ENCODE peak calls at places on chromosomes 13 and 19, in eight cellular contexts. One of them, this sample, is unnamed.

GRCh38 chr13:106276876-106277275 is 258.6 kb downstream of the EFNB2 start:
- DNase-seq in neural progenitor cell: no peak
- DNase-seq in HT-29: no peak
- DNase-seq in frontal cortex: no peak
- DNase-seq in stimulated activated CD4-positive, alpha-beta T cell treated with anti-CD3 and anti-CD28 coated beads, TNF-alpha, amount 100 ng/mL, for 4 hours: no peak
- DNase-seq in psoas muscle: no peak
- DNase-seq in Calu3: no peak
- DNase-seq in stromal cell of bone marrow: no peak
- DNase-seq in this sample: no peak

GRCh38 chr13:39967199-39967959 is 311.9 kb downstream of the COG6 start:
- DNase-seq in neural progenitor cell: no peak
- DNase-seq in HT-29: no peak
- DNase-seq in frontal cortex: no peak
- DNase-seq in stimulated activated CD4-positive, alpha-beta T cell treated with anti-CD3 and anti-CD28 coated beads, TNF-alpha, amount 100 ng/mL, for 4 hours: no peak
- DNase-seq in psoas muscle: no peak
- DNase-seq in Calu3: no peak
- DNase-seq in stromal cell of bone marrow: no peak
- DNase-seq in this sample: no peak

GRCh38 chr19:45070214-45070613 is 6.1 kb downstream of the ZNF296 start:
- DNase-seq in neural progenitor cell: no peak
- DNase-seq in HT-29: no peak
- DNase-seq in frontal cortex: no peak
- DNase-seq in stimulated activated CD4-positive, alpha-beta T cell treated with anti-CD3 and anti-CD28 coated beads, TNF-alpha, amount 100 ng/mL, for 4 hours: no peak
- DNase-seq in psoas muscle: no peak
- DNase-seq in Calu3: no peak
- DNase-seq in stromal cell of bone marrow: no peak
- DNase-seq in this sample: no peak

GRCh38 chr19:14661372-14661924 is 13.2 kb downstream of the ADGRE3 start:
- DNase-seq in neural progenitor cell: no peak
- DNase-seq in HT-29: no peak
- DNase-seq in frontal cortex: no peak
- DNase-seq in stimulated activated CD4-positive, alpha-beta T cell treated with anti-CD3 and anti-CD28 coated beads, TNF-alpha, amount 100 ng/mL, for 4 hours: no peak
- DNase-seq in psoas muscle: no peak
- DNase-seq in Calu3: no peak
- DNase-seq in stromal cell of bone marrow: no peak
- DNase-seq in this sample: no peak

GRCh38 chr19:57755031-57755430 is 8.4 kb downstream of the ZNF776 start:
- DNase-seq in neural progenitor cell: no peak
- DNase-seq in HT-29: no peak
- DNase-seq in frontal cortex: no peak
- DNase-seq in stimulated activated CD4-positive, alpha-beta T cell treated with anti-CD3 and anti-CD28 coated beads, TNF-alpha, amount 100 ng/mL, for 4 hours: no peak
- DNase-seq in psoas muscle: no peak
- DNase-seq in Calu3: no peak
- DNase-seq in stromal cell of bone marrow: no peak
- DNase-seq in this sample: no peak

GRCh38 chr13:24138911-24139310 is 21.6 kb upstream of the SPATA13 start:
- DNase-seq in neural progenitor cell: no peak
- DNase-seq in HT-29: no peak
- DNase-seq in frontal cortex: no peak
- DNase-seq in stimulated activated CD4-positive, alpha-beta T cell treated with anti-CD3 and anti-CD28 coated beads, TNF-alpha, amount 100 ng/mL, for 4 hours: no peak
- DNase-seq in psoas muscle: no peak
- DNase-seq in Calu3: no peak
- DNase-seq in stromal cell of bone marrow: no peak
- DNase-seq in this sample: no peak

GRCh38 chr13:97574926-97575325 is 141.0 kb downstream of the RAP2A start:
- DNase-seq in neural progenitor cell: peak
- DNase-seq in HT-29: peak
- DNase-seq in frontal cortex: no peak
- DNase-seq in stimulated activated CD4-positive, alpha-beta T cell treated with anti-CD3 and anti-CD28 coated beads, TNF-alpha, amount 100 ng/mL, for 4 hours: no peak
- DNase-seq in psoas muscle: no peak
- DNase-seq in Calu3: no peak
- DNase-seq in stromal cell of bone marrow: peak
- DNase-seq in this sample: no peak

GRCh38 chr19:14871619-14872230 is 14.2 kb downstream of the OR7A17 start:
- DNase-seq in neural progenitor cell: no peak
- DNase-seq in HT-29: peak
- DNase-seq in frontal cortex: peak
- DNase-seq in stimulated activated CD4-positive, alpha-beta T cell treated with anti-CD3 and anti-CD28 coated beads, TNF-alpha, amount 100 ng/mL, for 4 hours: no peak
- DNase-seq in psoas muscle: no peak
- DNase-seq in Calu3: no peak
- DNase-seq in stromal cell of bone marrow: no peak
- DNase-seq in this sample: peak

GRCh38 chr13:31638577-31638976 is 100.7 kb upstream of the RXFP2 start:
- DNase-seq in neural progenitor cell: no peak
- DNase-seq in HT-29: no peak
- DNase-seq in frontal cortex: no peak
- DNase-seq in stimulated activated CD4-positive, alpha-beta T cell treated with anti-CD3 and anti-CD28 coated beads, TNF-alpha, amount 100 ng/mL, for 4 hours: no peak
- DNase-seq in psoas muscle: no peak
- DNase-seq in Calu3: no peak
- DNase-seq in stromal cell of bone marrow: peak
- DNase-seq in this sample: no peak

GRCh38 chr19:46351241-46352041 is 4.6 kb downstream of the PPP5C start:
- DNase-seq in neural progenitor cell: no peak
- DNase-seq in HT-29: peak
- DNase-seq in frontal cortex: no peak
- DNase-seq in stimulated activated CD4-positive, alpha-beta T cell treated with anti-CD3 and anti-CD28 coated beads, TNF-alpha, amount 100 ng/mL, for 4 hours: no peak
- DNase-seq in psoas muscle: peak
- DNase-seq in Calu3: peak
- DNase-seq in stromal cell of bone marrow: peak
- DNase-seq in this sample: no peak

GRCh38 chr13:94595006-94595942 is 678 bp downstream of the TGDS start:
- DNase-seq in neural progenitor cell: peak
- DNase-seq in HT-29: peak
- DNase-seq in frontal cortex: no peak
- DNase-seq in stimulated activated CD4-positive, alpha-beta T cell treated with anti-CD3 and anti-CD28 coated beads, TNF-alpha, amount 100 ng/mL, for 4 hours: peak
- DNase-seq in psoas muscle: no peak
- DNase-seq in Calu3: no peak
- DNase-seq in stromal cell of bone marrow: no peak
- DNase-seq in this sample: no peak

GRCh38 chr13:24834902-24835510 is 71.0 kb downstream of the RNF17 start:
- DNase-seq in neural progenitor cell: no peak
- DNase-seq in HT-29: no peak
- DNase-seq in frontal cortex: no peak
- DNase-seq in stimulated activated CD4-positive, alpha-beta T cell treated with anti-CD3 and anti-CD28 coated beads, TNF-alpha, amount 100 ng/mL, for 4 hours: no peak
- DNase-seq in psoas muscle: no peak
- DNase-seq in Calu3: no peak
- DNase-seq in stromal cell of bone marrow: no peak
- DNase-seq in this sample: no peak

GRCh38 chr13:80047406-80047805 is 293.5 kb downstream of the SPRY2 start:
- DNase-seq in neural progenitor cell: no peak
- DNase-seq in HT-29: no peak
- DNase-seq in frontal cortex: no peak
- DNase-seq in stimulated activated CD4-positive, alpha-beta T cell treated with anti-CD3 and anti-CD28 coated beads, TNF-alpha, amount 100 ng/mL, for 4 hours: no peak
- DNase-seq in psoas muscle: no peak
- DNase-seq in Calu3: no peak
- DNase-seq in stromal cell of bone marrow: no peak
- DNase-seq in this sample: no peak

GRCh38 chr13:113053376-113053775 is 52.2 kb upstream of the F7 start:
- DNase-seq in neural progenitor cell: no peak
- DNase-seq in HT-29: no peak
- DNase-seq in frontal cortex: no peak
- DNase-seq in stimulated activated CD4-positive, alpha-beta T cell treated with anti-CD3 and anti-CD28 coated beads, TNF-alpha, amount 100 ng/mL, for 4 hours: no peak
- DNase-seq in psoas muscle: no peak
- DNase-seq in Calu3: no peak
- DNase-seq in stromal cell of bone marrow: no peak
- DNase-seq in this sample: no peak

GRCh38 chr13:77896977-77897376 is 21.7 kb downstream of the EDNRB start:
- DNase-seq in neural progenitor cell: no peak
- DNase-seq in HT-29: no peak
- DNase-seq in frontal cortex: no peak
- DNase-seq in stimulated activated CD4-positive, alpha-beta T cell treated with anti-CD3 and anti-CD28 coated beads, TNF-alpha, amount 100 ng/mL, for 4 hours: no peak
- DNase-seq in psoas muscle: no peak
- DNase-seq in Calu3: no peak
- DNase-seq in stromal cell of bone marrow: no peak
- DNase-seq in this sample: no peak

GRCh38 chr19:50547385-50548190 is 20.6 kb downstream of the LRRC4B start:
- DNase-seq in neural progenitor cell: no peak
- DNase-seq in HT-29: no peak
- DNase-seq in frontal cortex: no peak
- DNase-seq in stimulated activated CD4-positive, alpha-beta T cell treated with anti-CD3 and anti-CD28 coated beads, TNF-alpha, amount 100 ng/mL, for 4 hours: no peak
- DNase-seq in psoas muscle: no peak
- DNase-seq in Calu3: no peak
- DNase-seq in stromal cell of bone marrow: no peak
- DNase-seq in this sample: no peak

GRCh38 chr13:26584713-26585112 is 27.2 kb downstream of the WASF3 start:
- DNase-seq in neural progenitor cell: no peak
- DNase-seq in HT-29: no peak
- DNase-seq in frontal cortex: no peak
- DNase-seq in stimulated activated CD4-positive, alpha-beta T cell treated with anti-CD3 and anti-CD28 coated beads, TNF-alpha, amount 100 ng/mL, for 4 hours: no peak
- DNase-seq in psoas muscle: no peak
- DNase-seq in Calu3: no peak
- DNase-seq in stromal cell of bone marrow: peak
- DNase-seq in this sample: no peak

GRCh38 chr13:80022146-80022545 is 318.8 kb downstream of the SPRY2 start:
- DNase-seq in neural progenitor cell: no peak
- DNase-seq in HT-29: no peak
- DNase-seq in frontal cortex: no peak
- DNase-seq in stimulated activated CD4-positive, alpha-beta T cell treated with anti-CD3 and anti-CD28 coated beads, TNF-alpha, amount 100 ng/mL, for 4 hours: no peak
- DNase-seq in psoas muscle: no peak
- DNase-seq in Calu3: no peak
- DNase-seq in stromal cell of bone marrow: no peak
- DNase-seq in this sample: no peak

GRCh38 chr13:78603240-78603947 is at the start of gene POU4F1:
- DNase-seq in neural progenitor cell: peak
- DNase-seq in HT-29: no peak
- DNase-seq in frontal cortex: no peak
- DNase-seq in stimulated activated CD4-positive, alpha-beta T cell treated with anti-CD3 and anti-CD28 coated beads, TNF-alpha, amount 100 ng/mL, for 4 hours: no peak
- DNase-seq in psoas muscle: peak
- DNase-seq in Calu3: peak
- DNase-seq in stromal cell of bone marrow: no peak
- DNase-seq in this sample: no peak

GRCh38 chr13:73991884-73992283 is 142.3 kb downstream of the KLF12 start:
- DNase-seq in neural progenitor cell: no peak
- DNase-seq in HT-29: no peak
- DNase-seq in frontal cortex: no peak
- DNase-seq in stimulated activated CD4-positive, alpha-beta T cell treated with anti-CD3 and anti-CD28 coated beads, TNF-alpha, amount 100 ng/mL, for 4 hours: no peak
- DNase-seq in psoas muscle: no peak
- DNase-seq in Calu3: no peak
- DNase-seq in stromal cell of bone marrow: no peak
- DNase-seq in this sample: no peak

GRCh38 chr13:95814494-95814893 is 137.6 kb downstream of the DNAJC3 start:
- DNase-seq in neural progenitor cell: no peak
- DNase-seq in HT-29: no peak
- DNase-seq in frontal cortex: no peak
- DNase-seq in stimulated activated CD4-positive, alpha-beta T cell treated with anti-CD3 and anti-CD28 coated beads, TNF-alpha, amount 100 ng/mL, for 4 hours: no peak
- DNase-seq in psoas muscle: no peak
- DNase-seq in Calu3: no peak
- DNase-seq in stromal cell of bone marrow: no peak
- DNase-seq in this sample: no peak